ENCODE peak calls at places on chromosomes 11 and 22, in ten cellular contexts. Z is left ventricle myocardium inferior; E is GM23248; I is A549; J is MM.1S; Y is endothelial cell of umbilical vein; S is effector memory CD4-positive, alpha-beta T cell; V is cardiac muscle cell; L is body of pancreas; M is tibial nerve. W is an unnamed sample.

GRCh38 chr11:76277298-76278175 is 71.2 kb upstream of the WNT11 start:
- DNase-seq in Y (no peak), M (no peak), S (no peak), I (no peak), V (no peak), J (no peak), E (no peak), L (no peak), Z (no peak), W (no peak)

GRCh38 chr11:74849525-74850391 is 99.1 kb downstream of the XRRA1 start:
- DNase-seq in M (no peak), I (no peak), S (no peak), E (peak), L (no peak), J (no peak), V (peak), Y (no peak), Z (no peak), W (no peak)

GRCh38 chr11:66891849-66892660 is 35.2 kb downstream of the LRFN4 start:
- DNase-seq in Z (no peak), J (peak), Y (peak), L (peak), S (no peak), V (peak), I (peak), E (peak), M (no peak), W (no peak)

GRCh38 chr11:43542734-43543133 is 137.8 kb upstream of the HSD17B12 start:
- DNase-seq in V (no peak), J (no peak), Z (no peak), S (no peak), Y (no peak), M (no peak), E (peak), I (no peak), L (no peak), W (no peak)

GRCh38 chr22:46073683-46074504 is 76.4 kb upstream of the PPARA start:
- DNase-seq in M (no peak), E (peak), I (no peak), Y (peak), V (peak), J (no peak), Z (peak), S (no peak), L (peak), W (no peak)

GRCh38 chr11:2699185-2699530 is 636 bp downstream of the KCNQ1OT1 start:
- DNase-seq in S (no peak), J (no peak), V (no peak), L (peak), E (peak), M (no peak), Y (peak), I (peak), Z (peak), W (no peak)

GRCh38 chr22:23233084-23233501 is 52.8 kb downstream of the BCR start:
- DNase-seq in S (no peak), E (peak), V (peak), L (no peak), J (no peak), Z (peak), Y (no peak), M (no peak), I (no peak), W (no peak)

GRCh38 chr11:6259638-6260019 is at the start of gene CCKBR:
- DNase-seq in L (peak), E (no peak), Y (no peak), M (no peak), V (no peak), S (peak), Z (no peak), J (no peak), I (no peak), W (no peak)

GRCh38 chr22:24304067-24304675 is 33.5 kb downstream of the SPECC1L start:
- DNase-seq in V (no peak), S (no peak), I (no peak), Z (no peak), M (no peak), L (no peak), Y (no peak), E (no peak), J (no peak), W (no peak)
- H3K27ac ChIP-seq in V (peak), S (no peak), I (no peak), Z (peak), M (no peak), L (peak), Y (peak), E (no peak), J (no peak), W (no peak)

GRCh38 chr11:64256300-64256699 is 5.0 kb downstream of the PLCB3 start:
- DNase-seq in S (no peak), E (no peak), Z (no peak), J (no peak), L (no peak), V (no peak), M (no peak), Y (no peak), I (no peak), W (no peak)
- H3K27ac ChIP-seq in S (no peak), E (no peak), Z (no peak), J (no peak), L (no peak), V (no peak), M (no peak), Y (no peak), I (no peak), W (no peak)

GRCh38 chr11:936199-936598 is 10.5 kb downstream of the AP2A2 start:
- DNase-seq in V (no peak), I (no peak), Z (no peak), S (no peak), M (no peak), Y (no peak), E (no peak), J (no peak), L (no peak), W (no peak)

GRCh38 chr11:932435-932834 is 6.8 kb downstream of the AP2A2 start:
- DNase-seq in V (peak), S (no peak), Z (no peak), M (no peak), J (no peak), L (no peak), I (no peak), Y (peak), E (peak), W (no peak)

GRCh38 chr11:934437-934950 is 8.8 kb downstream of the AP2A2 start:
- DNase-seq in I (no peak), V (no peak), Y (no peak), L (no peak), S (no peak), M (no peak), J (no peak), Z (no peak), E (no peak), W (no peak)

GRCh38 chr11:933002-933820 is 7.5 kb downstream of the AP2A2 start:
- DNase-seq in L (no peak), I (no peak), M (no peak), Z (no peak), S (no peak), V (peak), E (peak), J (no peak), Y (no peak), W (no peak)

GRCh38 chr11:933936-934335 is 8.3 kb downstream of the AP2A2 start:
- DNase-seq in S (no peak), L (no peak), Y (no peak), M (no peak), J (no peak), E (no peak), I (no peak), V (no peak), Z (no peak), W (no peak)
- H3K27ac ChIP-seq in S (no peak), L (peak), Y (no peak), M (no peak), J (no peak), E (no peak), I (no peak), V (no peak), Z (peak), W (no peak)

GRCh38 chr22:28788601-28789000 is 11.8 kb downstream of the XBP1 start:
- DNase-seq in L (no peak), S (no peak), J (no peak), Y (no peak), M (no peak), Z (no peak), V (no peak), I (no peak), E (no peak), W (no peak)

GRCh38 chr22:28780296-28780695 is 7.8 kb downstream of the CCDC117 start:
- DNase-seq in Y (no peak), J (no peak), Z (no peak), E (no peak), L (no peak), M (no peak), V (no peak), I (no peak), S (no peak), W (no peak)

GRCh38 chr22:28779833-28780232 is 7.3 kb downstream of the CCDC117 start:
- DNase-seq in V (no peak), Y (no peak), Z (no peak), E (no peak), J (no peak), M (no peak), L (no peak), S (no peak), I (no peak), W (no peak)

GRCh38 chr22:28783786-28784671 is 11.5 kb downstream of the CCDC117 start:
- DNase-seq in E (no peak), J (no peak), M (no peak), V (no peak), S (no peak), L (no peak), Z (no peak), I (no peak), Y (peak), W (no peak)
- H3K27ac ChIP-seq in E (no peak), J (no peak), M (peak), V (peak), S (no peak), L (peak), Z (no peak), I (peak), Y (no peak), W (no peak)

DNA sequence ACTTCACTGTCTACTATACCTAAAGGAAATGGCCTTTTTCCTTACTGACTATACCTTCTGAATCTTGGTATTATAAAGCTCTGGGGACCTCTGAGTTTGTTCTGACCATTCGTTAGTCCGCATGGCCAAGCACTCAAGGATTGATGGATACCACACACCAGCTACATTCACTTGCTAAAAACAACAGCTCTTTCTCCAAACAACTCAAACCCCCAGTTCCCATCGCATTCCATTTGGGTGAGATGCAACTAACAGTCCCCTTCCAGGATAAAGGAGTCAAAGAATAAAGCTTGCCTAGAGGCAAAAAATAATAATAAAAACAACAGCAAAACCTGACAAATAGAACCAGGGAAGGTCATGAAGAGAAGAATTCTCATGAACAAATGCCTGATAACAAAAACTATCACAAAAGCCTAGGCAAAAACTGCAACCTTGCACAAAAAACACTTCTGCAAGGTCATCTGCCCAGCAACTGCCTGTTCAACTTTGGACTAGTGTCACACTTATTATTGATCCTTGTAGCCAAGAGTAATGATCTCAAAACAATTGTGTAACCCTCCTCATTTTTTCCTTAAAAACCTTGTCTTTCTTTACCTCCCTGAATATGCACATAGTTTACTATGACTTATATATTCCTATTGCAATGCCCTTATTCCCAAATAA is 139.0 kb upstream of the GUCY1A2 start:
- DNase-seq in I (no peak), L (no peak), Z (no peak), M (no peak), S (no peak), Y (no peak), J (no peak), E (no peak), V (no peak), W (no peak)
- H3K27ac ChIP-seq in I (no peak), L (no peak), Z (no peak), M (no peak), S (no peak), Y (no peak), J (no peak), E (no peak), V (no peak), W (no peak)

GRCh38 chr22:29933619-29934018 is 50.6 kb downstream of the MTMR3 start:
- DNase-seq in E (no peak), J (no peak), M (no peak), V (no peak), Z (no peak), S (no peak), L (no peak), I (no peak), Y (no peak), W (no peak)

GRCh38 chr22:29938285-29938693 is 55.3 kb downstream of the MTMR3 start:
- DNase-seq in E (no peak), Z (no peak), J (no peak), Y (no peak), V (no peak), I (no peak), S (no peak), L (no peak), M (no peak), W (no peak)

GRCh38 chr22:29932121-29932520 is 49.1 kb downstream of the MTMR3 start:
- DNase-seq in Z (no peak), Y (no peak), V (no peak), E (no peak), L (no peak), I (no peak), M (no peak), J (no peak), S (no peak), W (no peak)

GRCh38 chr22:29934596-29934995 is 51.6 kb downstream of the MTMR3 start:
- DNase-seq in S (no peak), Z (no peak), J (no peak), V (no peak), Y (no peak), M (no peak), L (no peak), E (no peak), I (no peak), W (no peak)

DNA sequence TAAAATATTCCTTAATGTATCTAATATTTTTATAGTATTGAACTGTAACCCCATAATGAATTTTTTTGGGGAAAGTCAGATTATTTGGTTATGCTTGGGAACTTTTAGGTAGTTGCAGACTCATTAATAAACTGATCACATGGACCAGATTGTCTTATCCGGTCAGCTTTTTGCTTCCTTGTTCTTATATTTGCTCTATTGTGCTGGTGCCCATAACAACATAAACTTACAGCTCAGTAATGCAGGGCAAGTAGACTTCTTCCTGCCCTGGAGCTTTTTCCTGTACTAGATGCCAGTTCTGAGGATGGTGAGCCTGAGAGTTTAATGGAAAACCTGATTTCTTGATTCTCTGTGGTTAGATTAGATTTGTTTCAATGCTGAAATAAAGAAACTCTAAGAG is 53.2 kb downstream of the MTMR3 start:
- DNase-seq in Y (peak), E (no peak), L (no peak), I (no peak), S (no peak), M (no peak), Z (no peak), V (no peak), J (no peak), W (no peak)
- H3K27ac ChIP-seq in Y (no peak), E (no peak), L (no peak), I (no peak), S (no peak), M (no peak), Z (no peak), V (no peak), J (no peak), W (no peak)

GRCh38 chr11:15213471-15214231 is 98.9 kb downstream of the INSC start:
- DNase-seq in M (no peak), Y (no peak), L (no peak), V (no peak), Z (no peak), J (no peak), S (no peak), E (no peak), I (no peak), W (no peak)
- H3K27ac ChIP-seq in M (no peak), Y (no peak), L (no peak), V (no peak), Z (no peak), J (no peak), S (no peak), E (no peak), I (no peak), W (no peak)

GRCh38 chr11:113314065-113314388 is 356 bp upstream of the TTC12 start:
- DNase-seq in V (no peak), Y (no peak), S (no peak), J (no peak), Z (no peak), E (no peak), L (no peak), M (no peak), I (no peak), W (no peak)
- H3K27ac ChIP-seq in V (no peak), Y (no peak), S (peak), J (no peak), Z (peak), E (no peak), L (peak), M (peak), I (no peak), W (no peak)

GRCh38 chr11:27213232-27213660 is 149.8 kb downstream of the CCDC34 start:
- DNase-seq in M (no peak), L (no peak), E (peak), I (no peak), Z (no peak), J (no peak), Y (peak), V (peak), S (no peak), W (no peak)
- H3K27ac ChIP-seq in M (no peak), L (peak), E (peak), I (peak), Z (peak), J (no peak), Y (no peak), V (peak), S (no peak), W (no peak)